ENCODE peak calls at places on chromosome 22, in four cellular contexts. One of them, this sample, is unnamed.
A peak's percentile ranks its signal among the peaks of the same experiment; 100 is the strongest.

GRCh38 chr22:30283342-30283741 is 6.0 kb downstream of the CASTOR1 start:
- DNase-seq in sigmoid colon: no peak
- DNase-seq in uterus: no peak
- DNase-seq in A549: no peak
- DNase-seq in this sample: no peak

GRCh38 chr22:20771918-20772625 is 1.8 kb upstream of the SERPIND1 start:
- DNase-seq in uterus: no peak
- DNase-seq in A549: no peak
- DNase-seq in sigmoid colon: no peak
- DNase-seq in this sample: peak; percentile 80

GRCh38 chr22:19820880-19821522 is 33.7 kb downstream of the GNB1L start:
- DNase-seq in A549: no peak
- DNase-seq in sigmoid colon: peak; percentile 58
- DNase-seq in uterus: no peak
- DNase-seq in this sample: peak; percentile 12

GRCh38 chr22:47071078-47071811 is 308.8 kb downstream of the TBC1D22A start:
- DNase-seq in A549: no peak
- DNase-seq in sigmoid colon: no peak
- DNase-seq in uterus: no peak
- DNase-seq in this sample: peak; percentile 20

GRCh38 chr22:46336119-46337078 is 885 bp downstream of the TRMU start:
- DNase-seq in A549: no peak
- DNase-seq in sigmoid colon: no peak
- DNase-seq in uterus: no peak
- DNase-seq in this sample: peak; percentile 50

GRCh38 chr22:19784396-19785175 is 24.0 kb downstream of the TBX1 start:
- DNase-seq in sigmoid colon: no peak
- DNase-seq in A549: no peak
- DNase-seq in uterus: no peak
- DNase-seq in this sample: peak; percentile 49

GRCh38 chr22:17903564-17904295 is 120.6 kb downstream of the MICAL3 start:
- DNase-seq in sigmoid colon: no peak
- DNase-seq in A549: no peak
- DNase-seq in uterus: no peak
- DNase-seq in this sample: no peak

GRCh38 chr22:35452810-35453743 is 53.1 kb downstream of the MCM5 start:
- DNase-seq in uterus: no peak
- DNase-seq in sigmoid colon: no peak
- DNase-seq in A549: no peak
- DNase-seq in this sample: no peak

GRCh38 chr22:33049125-33049729 is 9.0 kb downstream of the SYN3 start:
- DNase-seq in uterus: peak; percentile 77
- DNase-seq in sigmoid colon: peak; percentile 87
- DNase-seq in A549: peak; percentile 31
- DNase-seq in this sample: peak; percentile 70

GRCh38 chr22:20080776-20081654 is 974 bp downstream of the DGCR8 start:
- DNase-seq in A549: peak; percentile 5
- DNase-seq in sigmoid colon: no peak
- DNase-seq in uterus: no peak
- DNase-seq in this sample: no peak

GRCh38 chr22:47794851-47795250 is 1032.4 kb downstream of the TBC1D22A start:
- DNase-seq in sigmoid colon: no peak
- DNase-seq in A549: no peak
- DNase-seq in uterus: no peak
- DNase-seq in this sample: no peak

GRCh38 chr22:19478466-19479357 is at the start of gene UFD1:
- DNase-seq in uterus: peak; percentile 84
- DNase-seq in A549: peak; percentile 40
- DNase-seq in sigmoid colon: peak; percentile 91
- DNase-seq in this sample: peak; percentile 85

GRCh38 chr22:33389927-33390326 is 331.7 kb upstream of the SYN3 start:
- DNase-seq in uterus: no peak
- DNase-seq in A549: no peak
- DNase-seq in sigmoid colon: no peak
- DNase-seq in this sample: no peak

GRCh38 chr22:28674121-28674563 is 5.5 kb downstream of the TTC28 start:
- DNase-seq in uterus: no peak
- DNase-seq in A549: no peak
- DNase-seq in sigmoid colon: no peak
- DNase-seq in this sample: no peak

GRCh38 chr22:47199261-47199948 is 437.0 kb downstream of the TBC1D22A start:
- DNase-seq in sigmoid colon: peak; percentile 56
- DNase-seq in uterus: no peak
- DNase-seq in A549: no peak
- DNase-seq in this sample: no peak

GRCh38 chr22:28812491-28812890 is 12.1 kb upstream of the XBP1 start:
- DNase-seq in uterus: no peak
- DNase-seq in A549: no peak
- DNase-seq in sigmoid colon: no peak
- DNase-seq in this sample: no peak

GRCh38 chr22:30305906-30306628 is 16.8 kb upstream of the CASTOR1 start:
- DNase-seq in uterus: no peak
- DNase-seq in sigmoid colon: no peak
- DNase-seq in A549: no peak
- DNase-seq in this sample: no peak

GRCh38 chr22:18110944-18111758 is 542 bp downstream of the TUBA8 start:
- DNase-seq in A549: no peak
- DNase-seq in uterus: no peak
- DNase-seq in sigmoid colon: no peak
- DNase-seq in this sample: no peak

GRCh38 chr22:20549232-20549841 is 41.9 kb downstream of the MED15 start:
- DNase-seq in A549: no peak
- DNase-seq in sigmoid colon: peak; percentile 76
- DNase-seq in uterus: peak; percentile 33
- DNase-seq in this sample: no peak

GRCh38 chr22:43000441-43001175 is 14.3 kb downstream of the PACSIN2 start:
- DNase-seq in uterus: no peak
- DNase-seq in sigmoid colon: peak; percentile 53
- DNase-seq in A549: no peak
- DNase-seq in this sample: no peak

GRCh38 chr22:24305260-24305692 is 34.6 kb downstream of the SPECC1L start:
- DNase-seq in sigmoid colon: no peak
- DNase-seq in uterus: no peak
- DNase-seq in A549: no peak
- DNase-seq in this sample: no peak
- H3K4me3 ChIP-seq in sigmoid colon: no peak overlapping the region
- H3K4me3 ChIP-seq in uterus: no peak overlapping the region
- H3K4me3 ChIP-seq in A549: no peak overlapping the region
- H3K4me3 ChIP-seq in this sample: no peak overlapping the region

GRCh38 chr22:37063436-37064420 is 12.2 kb downstream of the KCTD17 start:
- DNase-seq in A549: no peak
- DNase-seq in uterus: no peak
- DNase-seq in sigmoid colon: no peak
- DNase-seq in this sample: peak; percentile 51
- H3K27ac ChIP-seq in A549: no peak overlapping the region
- H3K27ac ChIP-seq in uterus: no peak overlapping the region
- H3K27ac ChIP-seq in sigmoid colon: no peak overlapping the region
- H3K27ac ChIP-seq in this sample: no peak overlapping the region

GRCh38 chr22:39522567-39523300 is 2.4 kb downstream of the ATF4 start:
- DNase-seq in A549: peak; percentile 32
- DNase-seq in uterus: no peak
- DNase-seq in sigmoid colon: peak; percentile 90
- DNase-seq in this sample: no peak

GRCh38 chr22:39525658-39525975 is 5.3 kb downstream of the ATF4 start:
- DNase-seq in A549: no peak
- DNase-seq in sigmoid colon: no peak
- DNase-seq in uterus: no peak
- DNase-seq in this sample: no peak

GRCh38 chr22:39526736-39527171 is 5.8 kb downstream of the RPS19BP1 start:
- DNase-seq in sigmoid colon: no peak
- DNase-seq in uterus: no peak
- DNase-seq in A549: no peak
- DNase-seq in this sample: peak; percentile 57

GRCh38 chr22:39524753-39525657 is 4.6 kb downstream of the ATF4 start:
- DNase-seq in A549: no peak
- DNase-seq in sigmoid colon: no peak
- DNase-seq in uterus: no peak
- DNase-seq in this sample: no peak

GRCh38 chr22:39524089-39524752 is 3.9 kb downstream of the ATF4 start:
- DNase-seq in sigmoid colon: no peak
- DNase-seq in uterus: no peak
- DNase-seq in A549: no peak
- DNase-seq in this sample: no peak
- TF ChIP-seq POLR2A in sigmoid colon: no peak
- TF ChIP-seq POLR2A in uterus: no peak
- TF ChIP-seq POLR2A in A549: no peak
- TF ChIP-seq POLR2A in this sample: no peak

GRCh38 chr22:37427711-37428635 is 694 bp upstream of the ELFN2 start:
- DNase-seq in A549: no peak
- DNase-seq in uterus: no peak
- DNase-seq in sigmoid colon: no peak
- DNase-seq in this sample: no peak

GRCh38 chr22:37425800-37426531 is 1.3 kb downstream of the ELFN2 start:
- DNase-seq in uterus: no peak
- DNase-seq in A549: no peak
- DNase-seq in sigmoid colon: no peak
- DNase-seq in this sample: no peak

GRCh38 chr22:37427128-37427710 is at the start of gene ELFN2:
- DNase-seq in sigmoid colon: no peak
- DNase-seq in uterus: no peak
- DNase-seq in A549: peak; percentile 22
- DNase-seq in this sample: peak; percentile 48

GRCh38 chr22:37425369-37425768 is 1.9 kb downstream of the ELFN2 start:
- DNase-seq in uterus: no peak
- DNase-seq in sigmoid colon: peak; percentile 52
- DNase-seq in A549: no peak
- DNase-seq in this sample: no peak

GRCh38 chr22:37426532-37427127 is 649 bp downstream of the ELFN2 start:
- DNase-seq in sigmoid colon: no peak
- DNase-seq in A549: no peak
- DNase-seq in uterus: no peak
- DNase-seq in this sample: no peak
- H3K4me3 ChIP-seq in sigmoid colon: no peak overlapping the region
- H3K4me3 ChIP-seq in A549: peak overlapping the region; percentile 90
- H3K4me3 ChIP-seq in uterus: no peak overlapping the region
- H3K4me3 ChIP-seq in this sample: peak overlapping the region; percentile 54

GRCh38 chr22:44996648-44997047 is 13.2 kb downstream of the PHF21B start:
- DNase-seq in A549: no peak
- DNase-seq in sigmoid colon: no peak
- DNase-seq in uterus: no peak
- DNase-seq in this sample: no peak
- H3K27ac ChIP-seq in A549: no peak overlapping the region
- H3K27ac ChIP-seq in sigmoid colon: no peak overlapping the region
- H3K27ac ChIP-seq in uterus: no peak overlapping the region
- H3K27ac ChIP-seq in this sample: no peak overlapping the region

GRCh38 chr22:50010676-50011446 is 1.7 kb downstream of the IL17REL start:
- DNase-seq in A549: no peak
- DNase-seq in uterus: no peak
- DNase-seq in sigmoid colon: peak; percentile 58
- DNase-seq in this sample: no peak

GRCh38 chr22:50008151-50009040 is 4.2 kb downstream of the IL17REL start:
- DNase-seq in uterus: no peak
- DNase-seq in A549: no peak
- DNase-seq in sigmoid colon: no peak
- DNase-seq in this sample: no peak

GRCh38 chr22:50009251-50009650 is 3.3 kb downstream of the IL17REL start:
- DNase-seq in uterus: no peak
- DNase-seq in A549: no peak
- DNase-seq in sigmoid colon: no peak
- DNase-seq in this sample: no peak

GRCh38 chr22:50011447-50012200 is 941 bp downstream of the IL17REL start:
- DNase-seq in uterus: no peak
- DNase-seq in sigmoid colon: peak; percentile 42
- DNase-seq in A549: no peak
- DNase-seq in this sample: no peak

GRCh38 chr22:50009765-50010675 is 2.5 kb downstream of the IL17REL start:
- DNase-seq in uterus: no peak
- DNase-seq in A549: no peak
- DNase-seq in sigmoid colon: peak; percentile 61
- DNase-seq in this sample: peak; percentile 58
- TF ChIP-seq POLR2A in uterus: no peak
- TF ChIP-seq POLR2A in A549: no peak
- TF ChIP-seq POLR2A in sigmoid colon: no peak
- TF ChIP-seq POLR2A in this sample: no peak

DNA sequence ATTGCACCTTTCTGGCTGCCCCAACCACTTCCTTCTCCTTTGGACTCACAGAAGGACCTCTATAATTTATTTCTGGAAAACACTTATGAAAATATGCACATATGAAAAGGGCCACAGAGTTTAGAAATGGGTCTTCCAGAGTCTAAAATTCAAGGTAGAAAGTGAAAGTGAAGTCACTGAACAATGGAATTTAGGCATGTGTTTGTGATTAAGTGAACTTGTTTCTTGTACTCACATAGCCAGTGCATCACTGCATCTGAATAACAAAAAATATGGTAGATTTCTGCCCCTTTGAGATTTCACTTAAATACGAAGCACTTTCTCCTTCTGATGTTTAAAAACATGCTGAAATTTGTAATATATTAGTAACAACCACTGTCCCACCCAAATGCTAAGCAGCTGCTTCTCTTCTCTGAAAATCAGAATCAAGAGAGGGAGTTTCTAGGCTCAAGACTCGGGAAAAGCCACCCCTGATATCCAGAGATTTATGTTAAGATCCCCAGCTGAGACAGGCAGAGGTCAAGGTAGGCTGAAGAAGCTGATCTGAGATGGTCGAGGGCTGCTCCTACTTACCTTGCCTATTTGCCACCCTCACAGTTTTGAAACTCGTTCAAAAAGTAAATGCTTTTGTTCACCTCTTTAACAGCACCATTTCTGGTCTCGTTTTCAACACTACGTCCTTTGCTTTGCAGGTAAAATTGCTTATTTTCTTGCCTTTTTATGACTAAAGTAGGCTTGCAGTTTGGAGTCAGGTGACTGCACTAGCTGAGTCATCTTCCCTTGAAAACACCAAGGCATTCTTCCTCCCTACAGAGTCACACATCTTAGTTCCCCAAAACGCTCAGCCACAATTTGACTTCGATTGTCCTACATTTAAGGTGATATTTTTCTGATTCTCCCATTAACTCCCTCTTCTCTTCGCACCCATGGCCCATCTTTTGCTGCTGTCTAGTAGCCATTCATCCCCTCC is at the start of gene XKR3:
- DNase-seq in uterus: no peak
- DNase-seq in sigmoid colon: no peak
- DNase-seq in A549: no peak
- DNase-seq in this sample: no peak
- H3K4me3 ChIP-seq in uterus: no peak within 1 kb of the TSS
- H3K4me3 ChIP-seq in sigmoid colon: no peak within 1 kb of the TSS
- H3K4me3 ChIP-seq in A549: no peak within 1 kb of the TSS
- H3K4me3 ChIP-seq in this sample: no peak within 1 kb of the TSS

GRCh38 chr22:41659941-41660340 is 28.7 kb downstream of the SNU13 start:
- DNase-seq in A549: no peak
- DNase-seq in sigmoid colon: no peak
- DNase-seq in uterus: no peak
- DNase-seq in this sample: no peak
- H3K27ac ChIP-seq in A549: no peak overlapping the region
- H3K27ac ChIP-seq in sigmoid colon: no peak overlapping the region
- H3K27ac ChIP-seq in uterus: no peak overlapping the region
- H3K27ac ChIP-seq in this sample: no peak overlapping the region